ENCODE peak calls at places on chromosomes 7 and 10, in four cellular contexts. J is IMR-90, Y is H9, N is H1. M is an unnamed sample. For H3K4me1, the result is how much of the 10 kb centered on the place peaks cover.

GRCh38 chr10:26249681-26250080 is 33.1 kb downstream of the GAD2 start:
- DNase-seq in J (no peak), Y (no peak), N (no peak), M (no peak)

GRCh38 chr7:70092314-70093303 is 494.3 kb downstream of the AUTS2 start:
- DNase-seq in J (peak), Y (no peak), N (no peak), M (no peak)

GRCh38 chr10:73079779-73080178 is 16.9 kb downstream of the P4HA1 start:
- DNase-seq in J (no peak), Y (no peak), N (no peak), M (no peak)

GRCh38 chr10:71630168-71630567 is 89.4 kb downstream of the C10orf105 start:
- DNase-seq in J (no peak), Y (no peak), N (no peak), M (no peak)

GRCh38 chr10:13716161-13717071 is 129.7 kb downstream of the PRPF18 start:
- DNase-seq in J (peak), Y (no peak), N (no peak), M (no peak)

GRCh38 chr7:92880212-92881090 is 44.1 kb upstream of the CDK6 start:
- DNase-seq in J (no peak), Y (peak), N (peak), M (peak)

GRCh38 chr10:124649209-124649608 is 95.0 kb downstream of the FAM53B start:
- DNase-seq in J (no peak), Y (no peak), N (no peak), M (no peak)

GRCh38 chr7:83273699-83274098 is 111.0 kb upstream of the PCLO start:
- DNase-seq in J (no peak), Y (no peak), N (no peak), M (no peak)

GRCh38 chr7:82210422-82211184 is 233.0 kb downstream of the CACNA2D1 start:
- DNase-seq in J (peak), Y (no peak), N (no peak), M (no peak)

GRCh38 chr7:130721486-130722277 is 12.3 kb downstream of the KLF14 start:
- DNase-seq in J (peak), Y (peak), N (no peak), M (peak)

GRCh38 chr10:10361486-10361885 is 656.2 kb upstream of the CELF2 start:
- DNase-seq in J (no peak), Y (peak), N (peak), M (peak)

GRCh38 chr7:36598056-36598675 is 126.1 kb downstream of the AOAH start:
- DNase-seq in J (peak), Y (no peak), N (no peak), M (peak)

GRCh38 chr7:28575241-28575643 is 162.9 kb downstream of the CREB5 start:
- DNase-seq in J (peak), Y (no peak), N (no peak), M (peak)

GRCh38 chr10:45403151-45403550 is 29.1 kb downstream of the ALOX5 start:
- DNase-seq in J (peak), Y (no peak), N (no peak), M (no peak)

GRCh38 chr10:131141645-131142445 is 169.7 kb downstream of the TCERG1L start:
- DNase-seq in J (no peak), Y (no peak), N (no peak), M (no peak)

GRCh38 chr10:43963793-43964425 is 315.2 kb upstream of the ZNF32 start:
- DNase-seq in J (no peak), Y (no peak), N (no peak), M (no peak)

GRCh38 chr10:34386911-34387310 is 428.2 kb downstream of the PARD3 start:
- DNase-seq in J (no peak), Y (no peak), N (no peak), M (no peak)

GRCh38 chr10:102726274-102726673 is 11.8 kb downstream of the SFXN2 start:
- DNase-seq in J (no peak), Y (no peak), N (no peak), M (no peak)

GRCh38 chr10:82277591-82277990 is 402.6 kb downstream of the NRG3 start:
- DNase-seq in J (no peak), Y (no peak), N (no peak), M (no peak)

GRCh38 chr10:52485486-52485885 is 171.4 kb downstream of the DKK1 start:
- DNase-seq in J (no peak), Y (no peak), N (no peak), M (peak)

DNA sequence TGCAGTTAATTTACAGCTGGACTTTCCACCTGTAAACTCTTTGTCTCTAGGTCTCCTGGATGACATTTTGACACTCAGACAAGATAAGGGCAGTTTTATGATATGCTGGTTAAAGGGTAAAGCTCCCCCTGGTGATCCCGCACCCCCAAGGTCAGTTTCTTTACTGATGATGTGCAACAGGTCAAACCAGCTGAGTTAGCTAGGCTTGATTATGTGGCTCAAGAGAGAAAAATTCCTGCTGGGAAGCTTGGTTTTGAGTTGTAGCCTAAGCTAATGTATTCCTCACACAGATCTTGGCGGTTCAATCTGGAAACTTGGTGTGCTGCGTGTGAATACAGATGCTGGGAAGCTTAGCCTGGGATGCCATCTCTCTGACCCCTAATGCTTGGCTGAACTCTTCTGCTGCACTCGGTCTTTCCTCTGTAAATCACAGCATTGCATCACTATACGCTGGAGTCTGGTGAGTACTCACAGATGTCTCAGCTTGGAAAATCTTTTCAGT is 11.4 kb upstream of the AKR1D1 start:
- DNase-seq in J (peak), Y (peak), N (no peak), M (peak)
- H3K4me1 ChIP-seq in J (under half), Y (under half), N (under half), M (under half)

GRCh38 chr10:86665218-86665607 is 3.1 kb upstream of the LDB3 start:
- DNase-seq in J (no peak), Y (no peak), N (no peak), M (peak)
- H4K5ac ChIP-seq in J (no peak), Y (no peak), N (no peak), M (no peak)

DNA sequence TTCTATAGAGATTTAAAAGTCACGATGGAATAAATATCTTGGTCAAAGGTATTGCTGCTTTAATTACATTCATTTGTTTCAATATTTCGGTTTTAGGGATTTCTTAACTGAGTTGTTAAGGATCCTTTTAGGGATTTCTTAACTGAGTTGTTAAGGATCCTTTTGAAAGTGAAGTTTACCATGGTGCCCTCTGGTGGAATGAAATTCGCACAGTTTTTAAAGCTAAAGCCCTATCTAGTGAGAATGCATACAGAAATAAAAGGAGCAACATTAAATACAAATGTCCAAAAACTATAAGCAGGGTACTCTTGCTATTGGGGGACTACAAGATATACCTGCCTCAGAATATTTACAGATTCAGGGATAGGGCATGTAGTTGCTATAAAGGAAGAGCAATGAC is 193.7 kb downstream of the RNLS start:
- DNase-seq in J (peak), Y (no peak), N (no peak), M (peak)
- H3K4me1 ChIP-seq in J (under half), Y (under half), N (under half), M (under half)

DNA sequence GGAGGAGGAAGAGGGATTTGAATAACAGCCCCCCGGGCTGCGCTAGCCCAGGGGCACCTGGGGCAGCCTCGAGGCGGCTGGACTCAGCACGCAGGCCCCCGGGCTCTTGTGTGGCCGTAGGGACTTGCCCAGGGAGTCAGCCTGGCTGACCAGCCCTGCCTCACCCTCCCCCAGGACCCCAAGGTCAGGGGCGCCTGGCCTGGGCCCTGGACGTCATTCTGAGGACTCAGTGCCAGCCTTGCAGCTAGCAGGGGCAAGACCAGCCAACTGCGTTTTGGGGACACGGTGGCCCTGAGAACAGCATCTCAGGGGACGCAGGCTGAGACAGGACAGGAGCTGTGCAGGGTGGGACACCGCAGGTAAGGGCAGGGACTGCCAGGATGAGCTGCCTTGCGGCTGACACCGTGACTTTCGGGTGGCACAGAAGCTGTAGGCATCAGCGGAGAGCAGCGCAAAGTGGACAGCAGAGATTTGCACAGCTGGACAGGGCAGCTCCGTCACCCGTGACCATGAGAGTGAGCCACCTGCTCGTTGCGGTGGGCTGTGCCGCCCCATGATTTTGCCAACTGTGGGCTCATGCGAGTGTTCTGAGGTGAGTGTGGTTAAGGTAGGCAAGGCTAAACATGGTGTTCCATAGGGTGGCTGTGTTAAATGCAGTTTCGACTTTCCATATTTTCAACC is 48.1 kb upstream of the UBE3C start:
- DNase-seq in J (no peak), Y (no peak), N (no peak), M (no peak)
- H4K5ac ChIP-seq in J (no peak), Y (no peak), N (no peak), M (no peak)

GRCh38 chr10:18608581-18608980 is 42.8 kb downstream of the NSUN6 start:
- DNase-seq in J (no peak), Y (no peak), N (no peak), M (no peak)
- H3K4me1 ChIP-seq in J (under half), Y (under half), N (under half), M (under half)

DNA sequence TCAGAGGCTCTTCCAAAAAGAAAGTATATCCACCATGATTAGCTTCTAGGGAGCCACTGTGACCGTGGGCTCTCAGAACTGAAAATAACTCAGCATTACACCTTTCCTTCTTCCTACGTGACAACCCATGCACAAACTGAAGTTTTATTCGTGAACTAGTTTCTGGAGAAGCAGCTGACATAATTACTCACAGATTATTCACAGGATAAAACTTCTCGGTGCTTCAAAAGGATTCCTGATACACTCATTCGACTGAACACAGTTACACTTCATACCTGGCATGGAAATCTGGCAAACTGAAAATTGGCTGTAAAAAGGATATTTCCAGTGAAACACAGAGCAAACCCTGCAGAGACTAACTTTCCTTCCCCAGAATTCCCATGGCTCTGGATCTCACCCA is 139.2 kb upstream of the PTER start:
- DNase-seq in J (no peak), Y (no peak), N (no peak), M (no peak)
- H4K5ac ChIP-seq in J (no peak), Y (no peak), N (no peak), M (no peak)

DNA sequence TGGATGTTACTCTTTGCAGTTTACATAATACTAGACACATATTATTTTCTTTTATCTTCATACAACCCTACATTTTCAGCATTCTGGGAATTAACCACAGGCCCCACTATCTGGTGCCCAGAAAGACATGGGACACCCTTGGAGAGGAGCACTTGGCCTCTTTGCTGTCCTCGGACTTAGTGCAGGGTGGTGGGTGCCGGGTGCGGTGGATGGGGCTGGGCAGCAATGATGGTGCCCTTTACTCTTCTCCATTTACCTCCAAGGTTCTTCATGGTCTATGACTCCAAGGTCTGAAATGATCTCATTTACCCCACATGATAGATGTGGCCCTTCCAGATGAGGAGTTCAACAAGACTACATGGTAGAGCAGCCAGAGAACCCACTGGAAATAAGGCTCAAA is 56.2 kb upstream of the IGFBP3 start:
- DNase-seq in J (no peak), Y (no peak), N (no peak), M (no peak)
- H3K4me1 ChIP-seq in J (under half), Y (under half), N (under half), M (under half)

GRCh38 chr10:68088030-68088396 is 12.9 kb upstream of the HERC4 start:
- DNase-seq in J (no peak), Y (no peak), N (no peak), M (no peak)
- H4K5ac ChIP-seq in J (peak), Y (no peak), N (no peak), M (no peak)

DNA sequence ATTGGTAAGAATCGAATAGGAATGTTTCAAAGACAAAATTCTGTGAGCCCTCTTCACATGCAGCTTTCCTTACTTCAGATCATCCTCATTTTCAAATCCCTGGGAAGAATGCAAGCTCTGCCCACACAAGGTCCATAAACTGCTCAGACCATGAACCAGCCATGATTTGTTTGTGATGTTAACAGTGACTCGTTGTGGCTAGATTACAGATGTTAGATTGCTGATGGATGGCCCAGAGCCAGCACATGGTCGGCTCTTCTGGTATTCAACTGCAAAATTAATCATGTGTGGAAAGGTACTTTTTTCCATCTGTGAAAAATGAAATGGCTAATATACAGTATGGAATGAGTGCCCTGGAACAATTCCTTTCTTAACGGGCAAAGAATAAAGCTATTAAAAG is 444.3 kb upstream of the NFE2L3 start:
- DNase-seq in J (peak), Y (no peak), N (no peak), M (no peak)
- H3K4me1 ChIP-seq in J (under half), Y (under half), N (under half), M (under half)